ENCODE peak calls at places on chromosomes 5 and 9, in nine cellular contexts. B is CD8-positive, alpha-beta memory T cell; V is Panc1; C is SJSA1; T is fibroblast of lung; L is ovary; J is prostate gland; Z is neuronal stem cell; D is heart left ventricle. K is an unnamed sample.

GRCh38 chr9:87667164-87667738 is 58.7 kb upstream of the CTSL start:
- DNase-seq in B (no peak), V (no peak), C (no peak), T (no peak), L (no peak), J (no peak), Z (no peak), D (no peak), K (peak; percentile 39)

GRCh38 chr9:129840024-129840423 is 4.8 kb downstream of the USP20 start:
- DNase-seq in B (no peak), V (no peak), C (no peak), T (no peak), L (no peak), J (no peak), Z (no peak), D (no peak), K (no peak)

GRCh38 chr9:131645078-131645776 is 94.6 kb downstream of the RAPGEF1 start:
- DNase-seq in B (no peak), V (no peak), C (peak; percentile 28), T (no peak), L (no peak), J (no peak), Z (no peak), D (no peak), K (no peak)

GRCh38 chr5:171484460-171484899 is 65.0 kb downstream of the FGF18 start:
- DNase-seq in B (peak; percentile 14), V (no peak), C (no peak), T (peak; percentile 17), L (peak; percentile 33), J (no peak), Z (no peak), D (no peak), K (no peak)

GRCh38 chr9:133926165-133926856 is 65.8 kb downstream of the VAV2 start:
- DNase-seq in B (no peak), V (no peak), C (no peak), T (no peak), L (no peak), J (no peak), Z (no peak), D (no peak), K (no peak)

GRCh38 chr9:118643118-118643517 is 726.1 kb downstream of the BRINP1 start:
- DNase-seq in B (no peak), V (peak; percentile 67), C (peak; percentile 72), T (peak; percentile 78), L (no peak), J (no peak), Z (peak; percentile 8), D (no peak), K (no peak)

GRCh38 chr9:124040186-124040920 is 28.8 kb downstream of the LHX2 start:
- DNase-seq in B (no peak), V (no peak), C (no peak), T (peak; percentile 76), L (no peak), J (no peak), Z (no peak), D (no peak), K (no peak)

GRCh38 chr9:127204771-127205470 is 59.7 kb upstream of the GARNL3 start:
- DNase-seq in B (no peak), V (no peak), C (peak; percentile 80), T (no peak), L (peak; percentile 23), J (no peak), Z (no peak), D (peak; percentile 67), K (no peak)

GRCh38 chr5:68242743-68243142 is 27.2 kb downstream of the PIK3R1 start:
- DNase-seq in B (no peak), V (no peak), C (no peak), T (peak; percentile 80), L (no peak), J (no peak), Z (no peak), D (no peak), K (no peak)

GRCh38 chr5:50667653-50668403 is 1.4 kb downstream of the PARP8 start:
- DNase-seq in B (peak; percentile 88), V (no peak), C (peak; percentile 70), T (peak; percentile 57), L (peak; percentile 73), J (peak; percentile 54), Z (peak; percentile 67), D (peak; percentile 86), K (no peak)

GRCh38 chr9:120742951-120743416 is 28.7 kb upstream of the MEGF9 start:
- DNase-seq in B (no peak), V (peak; percentile 17), C (no peak), T (peak; percentile 27), L (no peak), J (no peak), Z (no peak), D (no peak), K (no peak)

GRCh38 chr9:134066546-134066922 is 1.3 kb downstream of the BRD3 start:
- DNase-seq in B (no peak), V (no peak), C (peak; percentile 34), T (peak; percentile 35), L (no peak), J (no peak), Z (no peak), D (no peak), K (no peak)

GRCh38 chr5:107543868-107544267 is 126.9 kb downstream of the EFNA5 start:
- DNase-seq in B (no peak), V (no peak), C (no peak), T (no peak), L (no peak), J (no peak), Z (no peak), D (no peak), K (no peak)
- H3K36me3 ChIP-seq in B (no peaks in the 10 kb centered on the region), V (no peaks in the 10 kb centered on the region), C (no peaks in the 10 kb centered on the region), T (no peaks in the 10 kb centered on the region), L (no peaks in the 10 kb centered on the region), J (no peaks in the 10 kb centered on the region), Z (peaks cover 8% of the 10 kb centered on the region), D (no peaks in the 10 kb centered on the region), K (no peaks in the 10 kb centered on the region)

GRCh38 chr5:80198920-80199319 is 56.9 kb downstream of the SERINC5 start:
- DNase-seq in B (no peak), V (no peak), C (no peak), T (no peak), L (no peak), J (no peak), Z (no peak), D (no peak), K (no peak)
- H3K36me3 ChIP-seq in B (peaks cover 20% of the 10 kb centered on the region), V (no peaks in the 10 kb centered on the region), C (no peaks in the 10 kb centered on the region), T (no peaks in the 10 kb centered on the region), L (no peaks in the 10 kb centered on the region), J (no peaks in the 10 kb centered on the region), Z (peaks cover 2% of the 10 kb centered on the region), D (no peaks in the 10 kb centered on the region), K (no peaks in the 10 kb centered on the region)

GRCh38 chr5:151132959-151133358 is 24.6 kb downstream of the ANXA6 start:
- DNase-seq in B (no peak), V (no peak), C (no peak), T (no peak), L (no peak), J (no peak), Z (no peak), D (no peak), K (no peak)
- H3K36me3 ChIP-seq in B (peaks cover 88% of the 10 kb centered on the region), V (no peaks in the 10 kb centered on the region), C (peaks cover 100% of the 10 kb centered on the region), T (peaks cover 56% of the 10 kb centered on the region), L (no peaks in the 10 kb centered on the region), J (peaks cover under 1% of the 10 kb centered on the region), Z (peaks cover 100% of the 10 kb centered on the region), D (peaks cover 47% of the 10 kb centered on the region), K (peaks cover 96% of the 10 kb centered on the region)

DNA sequence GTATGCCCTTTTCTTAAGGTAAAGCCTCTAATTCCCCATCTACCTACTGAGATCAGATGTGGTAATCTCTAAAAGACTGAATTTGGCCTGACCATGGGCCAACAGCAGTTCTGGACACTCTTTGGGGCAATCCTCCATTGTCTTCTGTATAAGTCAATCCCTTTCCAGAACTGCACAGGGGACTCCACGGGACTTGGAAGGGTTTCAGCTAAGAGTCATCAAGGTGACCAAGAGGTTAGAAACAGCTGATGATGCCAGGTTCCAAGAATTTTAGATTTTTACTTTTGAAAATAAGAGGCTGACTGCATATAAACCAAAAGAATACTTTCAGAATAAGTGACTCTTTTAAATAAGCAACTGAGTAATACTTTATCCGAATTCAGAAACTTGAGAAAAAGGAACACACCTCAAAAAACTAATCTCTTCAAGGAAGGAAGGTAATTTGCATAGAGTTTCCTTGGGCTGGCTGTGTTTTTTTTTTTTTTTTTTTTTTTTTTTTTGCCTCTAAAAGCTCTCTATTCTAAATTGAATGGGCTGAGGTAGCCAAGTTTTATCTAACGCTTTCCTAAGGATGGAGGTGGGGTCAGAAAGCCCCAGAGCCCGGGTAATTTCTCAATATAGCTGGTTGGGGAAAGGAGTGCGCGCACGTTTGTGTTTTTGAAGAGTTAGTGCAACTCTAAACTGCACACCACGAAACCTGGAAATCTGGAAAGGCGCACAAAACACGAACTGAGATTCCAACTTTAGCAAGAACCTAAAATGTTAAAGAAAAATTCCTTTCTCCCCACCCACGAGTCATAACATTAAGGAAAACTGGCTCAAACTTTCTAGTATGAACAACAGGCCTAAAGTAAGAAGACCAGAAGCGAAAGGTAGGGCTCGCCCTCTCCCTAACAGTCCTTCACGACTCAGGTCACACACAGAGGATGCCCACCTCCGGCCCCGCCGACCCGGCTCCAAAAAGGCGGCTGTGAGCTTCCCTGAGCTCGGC is 1.3 kb downstream of the VCP start:
- DNase-seq in B (no peak), V (no peak), C (no peak), T (peak; percentile 52), L (no peak), J (no peak), Z (no peak), D (no peak), K (no peak)
- H3K36me3 ChIP-seq in B (peaks cover 22% of the 10 kb centered on the region), V (peaks cover 17% of the 10 kb centered on the region), C (peaks cover 61% of the 10 kb centered on the region), T (peaks cover 12% of the 10 kb centered on the region), L (no peaks in the 10 kb centered on the region), J (peaks cover 20% of the 10 kb centered on the region), Z (peaks cover 79% of the 10 kb centered on the region), D (peaks cover 19% of the 10 kb centered on the region), K (peaks cover 71% of the 10 kb centered on the region)

GRCh38 chr5:180849827-180850226 is 11.2 kb downstream of the ZFP62 start:
- DNase-seq in B (no peak), V (no peak), C (no peak), T (no peak), L (no peak), J (no peak), Z (no peak), D (no peak), K (no peak)
- H3K36me3 ChIP-seq in B (peaks cover 26% of the 10 kb centered on the region), V (peaks cover 5% of the 10 kb centered on the region), C (peaks cover 42% of the 10 kb centered on the region), T (peaks cover 17% of the 10 kb centered on the region), L (peaks cover 6% of the 10 kb centered on the region), J (peaks cover 22% of the 10 kb centered on the region), Z (peaks cover 91% of the 10 kb centered on the region), D (peaks cover 25% of the 10 kb centered on the region), K (peaks cover 72% of the 10 kb centered on the region)

DNA sequence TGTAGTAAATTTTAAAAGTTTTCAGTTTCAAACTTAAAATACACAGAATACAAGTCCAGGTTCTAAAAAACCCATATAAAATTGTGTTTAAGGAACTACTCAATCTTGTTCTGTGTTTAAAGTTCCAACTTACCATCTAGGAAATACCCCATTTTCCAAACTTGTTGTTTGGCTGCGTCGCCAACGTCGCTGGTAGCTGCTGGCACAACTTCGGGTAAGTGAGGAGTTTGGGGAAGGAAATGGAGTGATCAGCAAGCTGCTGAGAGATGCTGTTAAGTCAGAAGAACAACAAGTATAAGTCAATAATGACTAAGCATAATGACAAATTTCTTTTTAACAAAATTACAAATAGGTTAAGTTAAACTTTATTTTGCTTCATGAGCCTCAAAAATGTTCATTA is 71.2 kb upstream of the RAPGEF6 start:
- DNase-seq in B (no peak), V (no peak), C (no peak), T (no peak), L (no peak), J (no peak), Z (no peak), D (no peak), K (no peak)
- H3K36me3 ChIP-seq in B (peaks cover 16% of the 10 kb centered on the region), V (peaks cover 40% of the 10 kb centered on the region), C (peaks cover 75% of the 10 kb centered on the region), T (peaks cover 7% of the 10 kb centered on the region), L (no peaks in the 10 kb centered on the region), J (no peaks in the 10 kb centered on the region), Z (peaks cover 80% of the 10 kb centered on the region), D (peaks cover 16% of the 10 kb centered on the region), K (peaks cover 58% of the 10 kb centered on the region)

GRCh38 chr9:136522354-136523237 is 23.3 kb downstream of the NOTCH1 start:
- DNase-seq in B (no peak), V (no peak), C (no peak), T (no peak), L (no peak), J (no peak), Z (no peak), D (no peak), K (no peak)
- H3K36me3 ChIP-seq in B (peaks cover 8% of the 10 kb centered on the region), V (no peaks in the 10 kb centered on the region), C (peaks cover 15% of the 10 kb centered on the region), T (peaks cover 12% of the 10 kb centered on the region), L (no peaks in the 10 kb centered on the region), J (peaks cover 4% of the 10 kb centered on the region), Z (peaks cover 71% of the 10 kb centered on the region), D (peaks cover 9% of the 10 kb centered on the region), K (peaks cover 9% of the 10 kb centered on the region)